ENCODE peak calls at places on chromosomes 4 and X, in five cellular contexts. X, N, M, C and D are unnamed samples.
A peak's percentile ranks its signal among the peaks of the same experiment; 100 is the strongest.

GRCh38 chrX:1448793-1449580 is 3.7 kb downstream of the ASMTL start:
- DNase-seq in X (peak; percentile 7), N (no peak), M (no peak), C (no peak), D (no peak)

GRCh38 chrX:118499295-118499694 is 3.7 kb downstream of the DOCK11 start:
- DNase-seq in X (no peak), N (no peak), M (no peak), C (peak; percentile 44), D (no peak)

GRCh38 chr4:165351359-165352130 is 24.1 kb downstream of the MSMO1 start:
- DNase-seq in X (no peak), N (no peak), M (no peak), C (no peak), D (no peak)

GRCh38 chr4:25050370-25051098 is 19.8 kb upstream of the LGI2 start:
- DNase-seq in X (no peak), N (no peak), M (no peak), C (no peak), D (no peak)

GRCh38 chrX:3712870-3713224 is 602 bp downstream of the PRKX start:
- DNase-seq in X (no peak), N (no peak), M (no peak), C (no peak), D (no peak)

GRCh38 chr4:11418610-11419009 is 10.1 kb downstream of the HS3ST1 start:
- DNase-seq in X (no peak), N (no peak), M (no peak), C (peak; percentile 14), D (no peak)

GRCh38 chrX:9396930-9397329 is 67.9 kb upstream of the TBL1X start:
- DNase-seq in X (no peak), N (no peak), M (no peak), C (no peak), D (no peak)

GRCh38 chr4:113446019-113446418 is 315.5 kb downstream of the CAMK2D start:
- DNase-seq in X (no peak), N (no peak), M (peak; percentile 78), C (peak; percentile 31), D (no peak)

GRCh38 chr4:188032583-188032982 is 37.0 kb downstream of the ZFP42 start:
- DNase-seq in X (no peak), N (no peak), M (no peak), C (peak; percentile 76), D (no peak)

GRCh38 chr4:535181-535923 is 36.3 kb downstream of the PIGG start:
- DNase-seq in X (no peak), N (no peak), M (no peak), C (no peak), D (no peak)

GRCh38 chr4:108173599-108174057 is 4.9 kb upstream of the LEF1 start:
- DNase-seq in X (no peak), N (no peak), M (no peak), C (no peak), D (no peak)

GRCh38 chrX:136336623-136337022 is 35.9 kb downstream of the ADGRG4 start:
- DNase-seq in X (no peak), N (no peak), M (no peak), C (no peak), D (no peak)

GRCh38 chr4:43089730-43090129 is 197.2 kb downstream of the GRXCR1 start:
- DNase-seq in X (no peak), N (no peak), M (no peak), C (no peak), D (no peak)

GRCh38 chrX:79182616-79183015 is 38.1 kb downstream of the GPR174 start:
- DNase-seq in X (no peak), N (no peak), M (no peak), C (no peak), D (no peak)

GRCh38 chrX:72060196-72060974 is 71.3 kb downstream of the RTL5 start:
- DNase-seq in X (peak; percentile 33), N (no peak), M (no peak), C (peak; percentile 90), D (no peak)

GRCh38 chr4:38531126-38531737 is 132.8 kb upstream of the KLF3 start:
- DNase-seq in X (no peak), N (no peak), M (no peak), C (peak; percentile 45), D (no peak)

GRCh38 chr4:174826660-174827059 is 2.4 kb downstream of the GLRA3 start:
- DNase-seq in X (no peak), N (no peak), M (no peak), C (no peak), D (no peak)

GRCh38 chr4:56271121-56271520 is 116.2 kb downstream of the AASDH start:
- DNase-seq in X (no peak), N (no peak), M (no peak), C (no peak), D (no peak)

GRCh38 chrX:96621811-96622210 is 62.8 kb upstream of the DIAPH2 start:
- DNase-seq in X (no peak), N (no peak), M (no peak), C (no peak), D (no peak)

GRCh38 chrX:69031971-69032391 is 133.3 kb downstream of the PJA1 start:
- DNase-seq in X (no peak), N (no peak), M (peak; percentile 53), C (no peak), D (no peak)

GRCh38 chrX:23931149-23931604 is 23.4 kb downstream of the CXorf58 start:
- DNase-seq in X (no peak), N (no peak), M (no peak), C (no peak), D (peak; percentile 32)

GRCh38 chrX:118727686-118728339 is 407 bp downstream of the IL13RA1 start:
- DNase-seq in X (peak; percentile 25), N (no peak), M (no peak), C (peak; percentile 29), D (no peak)

GRCh38 chr4:115355329-115355728 is 241.9 kb upstream of the NDST4 start:
- DNase-seq in X (no peak), N (no peak), M (no peak), C (no peak), D (no peak)

GRCh38 chr4:96183630-96184029 is 343.7 kb downstream of the PDHA2 start:
- DNase-seq in X (no peak), N (no peak), M (no peak), C (no peak), D (no peak)

GRCh38 chr4:1871471-1872021 is 353 bp downstream of the NSD2 start:
- DNase-seq in X (peak; percentile 23), N (no peak), M (no peak), C (no peak), D (no peak)

GRCh38 chrX:63350551-63350950 is 581 bp downstream of the SPIN4 start:
- DNase-seq in X (peak; percentile 19), N (no peak), M (no peak), C (peak; percentile 30), D (no peak)

GRCh38 chrX:149314031-149314430 is 191.1 kb downstream of the IDS start:
- DNase-seq in X (no peak), N (no peak), M (no peak), C (no peak), D (no peak)

GRCh38 chrX:19949340-19949739 is 41.5 kb downstream of the BCLAF3 start:
- DNase-seq in X (no peak), N (no peak), M (no peak), C (no peak), D (no peak)

GRCh38 chr4:153114771-153115321 is 89.4 kb upstream of the TRIM2 start:
- DNase-seq in X (no peak), N (peak; percentile 42), M (peak; percentile 52), C (no peak), D (peak; percentile 89)
- H3K4me1 ChIP-seq in X (no peaks in the 10 kb centered on the region), N (no peaks in the 10 kb centered on the region), M (peaks cover 14% of the 10 kb centered on the region), C (no peaks in the 10 kb centered on the region), D (peaks cover 43% of the 10 kb centered on the region)

DNA sequence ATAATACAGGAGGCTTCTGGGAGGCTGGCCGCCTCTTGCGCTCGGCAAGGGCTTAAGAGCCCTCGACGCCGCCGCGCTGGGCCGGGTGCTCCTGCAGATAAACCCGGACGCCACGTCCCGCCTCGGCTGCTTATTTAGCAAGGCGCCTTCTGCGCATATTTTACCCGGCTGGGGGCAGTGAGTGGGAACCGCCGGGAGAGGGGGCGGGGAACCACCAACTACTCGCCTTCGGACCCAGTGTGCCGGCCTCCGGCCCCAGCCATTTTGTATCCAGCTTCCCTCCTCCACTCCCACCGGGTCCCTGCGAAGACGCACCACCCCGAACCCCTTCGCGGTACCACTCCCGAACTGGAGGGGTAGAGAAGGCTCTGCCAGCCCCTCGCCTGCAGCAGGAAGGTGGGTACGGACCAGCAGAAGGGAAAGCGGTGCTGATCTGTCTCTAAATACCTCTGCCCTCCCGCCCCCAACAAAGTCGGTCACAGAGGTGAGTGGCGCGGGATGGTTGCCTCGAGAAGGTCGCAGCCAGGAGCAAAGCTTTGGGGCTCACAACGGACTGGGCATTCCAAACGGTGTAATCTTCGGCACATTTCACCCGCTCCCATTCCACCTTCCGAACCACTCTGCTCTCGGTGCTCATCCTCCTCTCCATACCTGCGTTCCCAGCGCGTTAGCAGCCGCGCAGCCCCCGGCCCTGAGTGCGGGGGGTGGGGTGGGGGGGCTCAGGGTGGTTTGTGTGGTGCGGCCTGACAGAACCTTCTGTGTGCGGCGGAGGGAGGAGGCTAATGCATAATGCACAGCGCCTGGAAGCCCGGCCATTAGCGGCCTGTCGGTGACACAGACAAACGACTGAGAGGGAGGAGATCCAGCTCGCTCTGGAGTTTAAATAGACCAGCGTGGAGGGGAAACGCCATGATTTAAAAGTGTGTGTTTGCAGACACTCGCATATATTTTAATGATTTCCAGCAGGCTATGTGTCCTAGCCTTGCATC is 4.9 kb upstream of the BCOR start:
- DNase-seq in X (no peak), N (no peak), M (no peak), C (peak; percentile 65), D (no peak)
- H3K4me1 ChIP-seq in X (no peaks in the 10 kb centered on the region), N (no peaks in the 10 kb centered on the region), M (peaks cover 11% of the 10 kb centered on the region), C (peaks cover 44% of the 10 kb centered on the region), D (peaks cover 7% of the 10 kb centered on the region)

GRCh38 chr4:3286335-3287175 is 6.3 kb upstream of the RGS12 start:
- DNase-seq in X (no peak), N (no peak), M (no peak), C (no peak), D (no peak)

GRCh38 chr4:3283483-3283882 is 9.3 kb upstream of the RGS12 start:
- DNase-seq in X (no peak), N (no peak), M (no peak), C (no peak), D (no peak)

GRCh38 chr4:3283916-3284315 is 8.9 kb upstream of the RGS12 start:
- DNase-seq in X (no peak), N (no peak), M (peak; percentile 25), C (no peak), D (no peak)

GRCh38 chr4:3285558-3286334 is 7.1 kb upstream of the RGS12 start:
- DNase-seq in X (no peak), N (no peak), M (no peak), C (no peak), D (no peak)

GRCh38 chr4:3284734-3285557 is 7.9 kb upstream of the RGS12 start:
- DNase-seq in X (no peak), N (no peak), M (no peak), C (no peak), D (no peak)
- H3K4me1 ChIP-seq in X (no peaks in the 10 kb centered on the region), N (no peaks in the 10 kb centered on the region), M (peaks cover 9% of the 10 kb centered on the region), C (no peaks in the 10 kb centered on the region), D (peaks cover 7% of the 10 kb centered on the region)

GRCh38 chr4:7168106-7168505 is 24.2 kb upstream of the SORCS2 start:
- DNase-seq in X (peak; percentile 6), N (no peak), M (no peak), C (no peak), D (no peak)

GRCh38 chr4:7167706-7168105 is 24.6 kb upstream of the SORCS2 start:
- DNase-seq in X (no peak), N (no peak), M (no peak), C (no peak), D (no peak)

GRCh38 chr4:7166981-7167700 is 25.2 kb upstream of the SORCS2 start:
- DNase-seq in X (peak; percentile 8), N (no peak), M (no peak), C (no peak), D (no peak)

GRCh38 chr4:7170012-7170411 is 22.3 kb upstream of the SORCS2 start:
- DNase-seq in X (no peak), N (no peak), M (no peak), C (no peak), D (no peak)

GRCh38 chr4:7169134-7169533 is 23.2 kb upstream of the SORCS2 start:
- DNase-seq in X (no peak), N (no peak), M (no peak), C (no peak), D (no peak)
- H3K4me1 ChIP-seq in X (no peaks in the 10 kb centered on the region), N (no peaks in the 10 kb centered on the region), M (peaks cover 4% of the 10 kb centered on the region), C (peaks cover 5% of the 10 kb centered on the region), D (no peaks in the 10 kb centered on the region)